ENCODE peak calls at places on chromosome 11, in five cellular contexts. B is cardiac muscle cell, W is right atrium auricular region, D is colonic mucosa, I is osteoblast. N is an unnamed sample.

GRCh38 chr11:31340903-31341572 is 28.5 kb downstream of the DCDC1 start:
- DNase-seq in I (peak; percentile 67), W (no peak), D (peak; percentile 21), B (peak; percentile 49), N (no peak)

GRCh38 chr11:125173556-125173955 is 9.0 kb downstream of the PKNOX2 start:
- DNase-seq in D (no peak), W (no peak), I (no peak), B (no peak), N (no peak)

GRCh38 chr11:113932788-113933187 is 28.2 kb downstream of the HTR3B start:
- DNase-seq in W (no peak), D (no peak), I (no peak), B (no peak), N (no peak)

GRCh38 chr11:65419460-65419772 is 3.2 kb upstream of the NEAT1 start:
- DNase-seq in B (no peak), W (no peak), I (no peak), D (no peak), N (no peak)

GRCh38 chr11:65498977-65499712 is at the start of gene MALAT1:
- DNase-seq in D (peak; percentile 97), W (peak; percentile 97), I (peak; percentile 21), B (peak; percentile 94), N (no peak)

GRCh38 chr11:86740628-86741488 is 59.5 kb upstream of the PRSS23 start:
- DNase-seq in B (peak; percentile 18), W (peak; percentile 85), I (peak; percentile 73), D (peak; percentile 31), N (peak; percentile 96)

GRCh38 chr11:30458541-30458940 is 127.6 kb downstream of the MPPED2 start:
- DNase-seq in B (no peak), I (no peak), D (no peak), W (no peak), N (no peak)

GRCh38 chr11:120985718-120986569 is 38.0 kb upstream of the TBCEL start:
- DNase-seq in W (no peak), B (peak; percentile 80), I (peak; percentile 91), D (peak; percentile 38), N (no peak)

GRCh38 chr11:9633674-9634073 is 30.2 kb upstream of the SWAP70 start:
- DNase-seq in B (no peak), W (no peak), D (no peak), I (no peak), N (no peak)

GRCh38 chr11:124421043-124421442 is 3.6 kb downstream of the OR8B4 start:
- DNase-seq in I (no peak), B (no peak), W (no peak), D (no peak), N (no peak)

GRCh38 chr11:20090654-20091374 is 69.5 kb downstream of the DBX1 start:
- DNase-seq in D (no peak), B (no peak), I (no peak), W (no peak), N (no peak)

GRCh38 chr11:109033627-109034340 is 368.9 kb downstream of the DDX10 start:
- DNase-seq in I (peak; percentile 69), W (no peak), B (no peak), D (no peak), N (peak; percentile 43)

GRCh38 chr11:31001432-31001831 is 368.1 kb downstream of the DCDC1 start:
- DNase-seq in W (no peak), B (no peak), D (no peak), I (no peak), N (no peak)

GRCh38 chr11:44351006-44351660 is 41.2 kb upstream of the ALX4 start:
- DNase-seq in I (no peak), D (no peak), B (no peak), W (no peak), N (no peak)

GRCh38 chr11:44833869-44834452 is 107.2 kb downstream of the TSPAN18 start:
- DNase-seq in D (no peak), B (no peak), W (no peak), I (no peak), N (no peak)

GRCh38 chr11:7869467-7869866 is 61.6 kb downstream of the OR10A6 start:
- DNase-seq in B (no peak), W (no peak), I (no peak), D (no peak), N (no peak)

GRCh38 chr11:130979386-130979972 is 63.2 kb upstream of the SNX19 start:
- DNase-seq in B (peak; percentile 38), W (no peak), I (peak; percentile 88), D (no peak), N (no peak)

GRCh38 chr11:75273989-75274391 is 33.4 kb downstream of the TPBGL start:
- DNase-seq in W (no peak), D (no peak), B (no peak), I (peak; percentile 66), N (no peak)

GRCh38 chr11:123157995-123158394 is 37.1 kb downstream of the CLMP start:
- DNase-seq in I (no peak), W (no peak), B (peak; percentile 55), D (no peak), N (no peak)

GRCh38 chr11:18736590-18737148 is 10.7 kb upstream of the IGSF22 start:
- DNase-seq in B (no peak), D (no peak), I (no peak), W (no peak), N (no peak)

GRCh38 chr11:125170406-125171031 is 6.0 kb downstream of the PKNOX2 start:
- DNase-seq in B (peak; percentile 58), D (no peak), W (peak; percentile 79), I (peak; percentile 95), N (no peak)

GRCh38 chr11:84398017-84398626 is 1112.0 kb upstream of the CCDC90B start:
- DNase-seq in B (peak; percentile 37), D (no peak), I (no peak), W (no peak), N (no peak)

GRCh38 chr11:75261474-75261847 is 20.9 kb downstream of the TPBGL start:
- DNase-seq in B (no peak), I (peak; percentile 71), D (no peak), W (no peak), N (no peak)

GRCh38 chr11:126589492-126589803 is 234.0 kb downstream of the ST3GAL4 start:
- DNase-seq in D (no peak), B (no peak), I (peak; percentile 85), W (no peak), N (no peak)

GRCh38 chr11:27201454-27202302 is 161.1 kb downstream of the BBOX1 start:
- DNase-seq in B (peak; percentile 91), W (peak; percentile 91), D (peak; percentile 97), I (no peak), N (peak; percentile 60)

DNA sequence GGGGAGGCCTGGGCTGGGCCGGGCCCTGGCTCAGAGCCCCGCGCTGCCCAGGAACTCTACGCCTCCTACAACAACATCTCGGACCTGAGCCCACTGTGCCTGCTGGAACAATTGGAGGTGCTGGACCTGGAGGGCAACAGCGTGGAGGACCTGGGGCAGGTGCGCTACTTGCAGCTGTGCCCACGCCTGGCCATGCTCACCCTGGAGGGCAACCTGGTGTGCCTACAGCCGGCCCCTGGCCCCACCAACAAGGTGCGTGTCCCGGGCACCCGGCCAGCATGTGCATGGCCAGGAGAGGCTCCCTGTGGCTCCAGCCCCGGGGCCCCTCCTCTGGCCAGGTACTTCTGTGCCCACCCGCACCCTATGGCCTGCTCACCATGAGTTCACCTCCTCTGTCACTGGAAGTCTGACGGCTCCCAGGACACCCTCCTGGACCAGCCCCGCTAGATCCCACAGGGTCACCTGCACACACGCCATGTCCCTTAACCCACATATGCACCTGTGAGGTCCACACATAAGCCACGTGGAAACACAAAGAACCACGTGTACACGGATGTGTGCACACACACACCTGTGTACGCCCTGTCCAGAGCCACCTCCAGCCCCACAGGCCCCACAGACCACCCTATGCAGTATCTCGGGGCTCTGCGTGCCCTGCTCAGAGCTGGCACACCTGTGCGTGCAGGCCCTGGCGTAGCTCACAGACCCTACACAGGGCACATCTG is 10.4 kb downstream of the LMNTD2 start:
- DNase-seq in I (no peak), D (no peak), B (no peak), W (no peak), N (no peak)
- H3K4me3 ChIP-seq in I (no peak overlapping the region), D (no peak overlapping the region), B (no peak overlapping the region), W (no peak overlapping the region), N (no peak overlapping the region)

DNA sequence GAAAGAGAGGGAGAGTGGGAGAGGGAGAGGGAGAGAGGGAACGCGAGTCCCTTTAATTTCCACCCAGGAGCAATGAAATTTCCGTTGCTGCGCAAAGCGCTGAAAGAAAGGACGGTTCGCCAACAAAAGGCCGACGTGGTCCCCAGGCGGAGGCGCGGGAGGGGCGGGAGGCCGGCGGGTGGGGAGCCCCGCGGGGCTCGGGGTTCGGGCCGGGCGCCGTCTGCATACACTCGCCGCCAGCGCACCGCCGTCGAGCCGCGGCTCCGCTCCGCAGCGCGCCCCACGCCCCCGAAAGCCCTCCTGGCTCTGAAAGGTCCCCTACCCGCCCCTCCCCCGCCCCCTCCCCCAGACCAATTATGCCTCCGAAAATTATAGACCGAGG is at the start of gene FGF3:
- DNase-seq in B (no peak), D (no peak), W (no peak), I (peak; percentile 80), N (no peak)
- H3K27me3 ChIP-seq in B (peaks cover 78% of the 10 kb centered on the region), D (peaks cover 52% of the 10 kb centered on the region), W (peaks cover 5% of the 10 kb centered on the region), I (peaks cover 79% of the 10 kb centered on the region), N (peaks cover 86% of the 10 kb centered on the region)

GRCh38 chr11:47349521-47350095 is 2.9 kb downstream of the MYBPC3 start:
- DNase-seq in D (no peak), I (peak; percentile 82), B (no peak), W (no peak), N (no peak)

GRCh38 chr11:47350315-47350714 is 2.2 kb downstream of the MYBPC3 start:
- DNase-seq in D (no peak), I (peak; percentile 59), B (no peak), W (no peak), N (no peak)

GRCh38 chr11:47348131-47348802 is 4.2 kb downstream of the MYBPC3 start:
- DNase-seq in I (peak; percentile 62), B (no peak), D (no peak), W (no peak), N (no peak)

GRCh38 chr11:47347134-47347533 is 5.4 kb downstream of the MYBPC3 start:
- DNase-seq in B (no peak), W (no peak), D (no peak), I (peak; percentile 35), N (no peak)

GRCh38 chr11:47348859-47349258 is 3.6 kb downstream of the MYBPC3 start:
- DNase-seq in B (no peak), I (peak; percentile 91), W (no peak), D (no peak), N (no peak)
- TF ChIP-seq CTCF in B (peak; percentile 14), I (peak; percentile 23), W (no peak), D (no peak), N (peak; percentile 24)

GRCh38 chr11:24496371-24496727 is 504 bp upstream of the LUZP2 start:
- DNase-seq in I (no peak), B (no peak), D (no peak), W (no peak), N (no peak)
- H3K4me3 ChIP-seq in I (peak overlapping the region; percentile 37), B (peak overlapping the region; percentile 38), D (peak overlapping the region; percentile 23), W (no peak overlapping the region), N (peak overlapping the region; percentile 41)

GRCh38 chr11:134414036-134414731 is 2.1 kb upstream of the B3GAT1 start:
- DNase-seq in B (no peak), W (no peak), D (no peak), I (peak; percentile 88), N (no peak)

GRCh38 chr11:134412508-134413333 is 679 bp upstream of the B3GAT1 start:
- DNase-seq in I (peak; percentile 88), B (peak; percentile 48), D (no peak), W (no peak), N (no peak)

GRCh38 chr11:134414772-134415765 is 3.0 kb upstream of the B3GAT1 start:
- DNase-seq in W (no peak), D (no peak), I (peak; percentile 75), B (no peak), N (no peak)

GRCh38 chr11:134411887-134412507 is at the start of gene B3GAT1:
- DNase-seq in W (no peak), D (no peak), I (peak; percentile 81), B (peak; percentile 29), N (no peak)

GRCh38 chr11:134413334-134414035 is 1.4 kb upstream of the B3GAT1 start:
- DNase-seq in B (no peak), W (no peak), D (no peak), I (peak; percentile 87), N (no peak)
- H3K27me3 ChIP-seq in B (peaks cover 83% of the 10 kb centered on the region), W (peaks cover 24% of the 10 kb centered on the region), D (peaks cover 41% of the 10 kb centered on the region), I (peaks cover 29% of the 10 kb centered on the region), N (peaks cover 46% of the 10 kb centered on the region)

N was measured in kidney epithelial cell.